ENCODE peak calls at places on chromosomes 13 and 19, in six cellular contexts. D is breast epithelium, W is SJCRH30, Q is PC-3, N is prostate gland, G is thoracic aorta. A is an unnamed sample.

GRCh38 chr13:112996671-112997091 is 27.7 kb downstream of the MCF2L start:
- DNase-seq in D (no peak), W (no peak), Q (no peak), N (no peak), G (no peak), A (no peak)

GRCh38 chr19:38183227-38183914 is 40.7 kb downstream of the DPF1 start:
- DNase-seq in D (no peak), W (no peak), Q (no peak), N (no peak), G (no peak), A (peak; percentile 36)

GRCh38 chr19:38361633-38362075 is 12.7 kb upstream of the PSMD8 start:
- DNase-seq in D (peak; percentile 75), W (peak; percentile 88), Q (peak; percentile 66), N (peak; percentile 78), G (no peak), A (peak; percentile 89)

GRCh38 chr13:58712191-58712590 is 1080.6 kb downstream of the PCDH17 start:
- DNase-seq in D (no peak), W (no peak), Q (no peak), N (no peak), G (no peak), A (no peak)

GRCh38 chr19:48630289-48631036 is 6.7 kb downstream of the DBP start:
- DNase-seq in D (no peak), W (no peak), Q (no peak), N (no peak), G (no peak), A (peak; percentile 94)

GRCh38 chr19:6239401-6239844 is 40.4 kb downstream of the MLLT1 start:
- DNase-seq in D (peak; percentile 48), W (no peak), Q (peak; percentile 61), N (no peak), G (no peak), A (no peak)

GRCh38 chr13:77969299-77969698 is 50.7 kb upstream of the EDNRB start:
- DNase-seq in D (no peak), W (no peak), Q (no peak), N (no peak), G (no peak), A (no peak)

GRCh38 chr13:112250788-112251445 is 125.2 kb upstream of the SPACA7 start:
- DNase-seq in D (no peak), W (no peak), Q (no peak), N (no peak), G (no peak), A (no peak)

GRCh38 chr13:26589754-26590153 is 32.3 kb downstream of the WASF3 start:
- DNase-seq in D (no peak), W (no peak), Q (no peak), N (no peak), G (no peak), A (no peak)

GRCh38 chr13:109276261-109276660 is 510.1 kb downstream of the IRS2 start:
- DNase-seq in D (no peak), W (no peak), Q (no peak), N (no peak), G (no peak), A (no peak)

GRCh38 chr19:8459520-8460260 is 14.9 kb downstream of the HNRNPM start:
- DNase-seq in D (no peak), W (no peak), Q (peak; percentile 84), N (no peak), G (no peak), A (no peak)

GRCh38 chr13:64855506-64855905 is 2374.6 kb downstream of the PCDH9 start:
- DNase-seq in D (no peak), W (peak; percentile 68), Q (no peak), N (no peak), G (no peak), A (peak; percentile 37)

GRCh38 chr13:24709186-24709913 is 29.1 kb downstream of the ATP12A start:
- DNase-seq in D (no peak), W (no peak), Q (no peak), N (no peak), G (no peak), A (no peak)

GRCh38 chr13:83248751-83249150 is 633.5 kb downstream of the SLITRK1 start:
- DNase-seq in D (peak; percentile 71), W (no peak), Q (no peak), N (no peak), G (no peak), A (peak; percentile 4)

GRCh38 chr19:43576479-43576878 is 878 bp downstream of the PINLYP start:
- DNase-seq in D (no peak), W (no peak), Q (no peak), N (no peak), G (no peak), A (no peak)

GRCh38 chr13:25085125-25085742 is 10.7 kb upstream of the PABPC3 start:
- DNase-seq in D (no peak), W (peak; percentile 69), Q (peak; percentile 63), N (peak; percentile 16), G (no peak), A (peak; percentile 72)

GRCh38 chr13:59343993-59344780 is 819.5 kb downstream of the DIAPH3 start:
- DNase-seq in D (no peak), W (peak; percentile 9), Q (no peak), N (no peak), G (no peak), A (peak; percentile 19)

GRCh38 chr13:42769650-42770049 is 11.7 kb upstream of the FAM216B start:
- DNase-seq in D (no peak), W (no peak), Q (peak; percentile 30), N (no peak), G (no peak), A (no peak)

GRCh38 chr19:49689133-49690072 is at the start of gene ADM5:
- DNase-seq in D (peak; percentile 50), W (no peak), Q (peak; percentile 83), N (peak; percentile 71), G (no peak), A (peak; percentile 52)

GRCh38 chr13:41960195-41960699 is 662 bp downstream of the VWA8 start:
- DNase-seq in D (no peak), W (no peak), Q (peak; percentile 9), N (no peak), G (no peak), A (peak; percentile 37)

GRCh38 chr19:16561382-16561781 is 10.8 kb downstream of the SLC35E1 start:
- DNase-seq in D (no peak), W (no peak), Q (no peak), N (no peak), G (no peak), A (no peak)

GRCh38 chr19:13849991-13850909 is 26.7 kb upstream of the NANOS3 start:
- DNase-seq in D (peak; percentile 79), W (peak; percentile 94), Q (peak; percentile 89), N (peak; percentile 77), G (no peak), A (peak; percentile 86)

GRCh38 chr19:56837492-56837891 is 3.0 kb downstream of the PEG3 start:
- DNase-seq in D (peak; percentile 70), W (peak; percentile 77), Q (peak; percentile 65), N (peak; percentile 63), G (peak; percentile 17), A (peak; percentile 83)

GRCh38 chr19:18309525-18310064 is 13.3 kb downstream of the LSM4 start:
- DNase-seq in D (no peak), W (no peak), Q (no peak), N (no peak), G (no peak), A (no peak)

GRCh38 chr19:18308948-18309325 is 13.9 kb downstream of the LSM4 start:
- DNase-seq in D (no peak), W (no peak), Q (no peak), N (no peak), G (no peak), A (no peak)

GRCh38 chr19:18310966-18311365 is 11.9 kb downstream of the LSM4 start:
- DNase-seq in D (no peak), W (no peak), Q (no peak), N (no peak), G (no peak), A (no peak)

GRCh38 chr19:18311495-18311894 is 11.4 kb downstream of the LSM4 start:
- DNase-seq in D (no peak), W (no peak), Q (no peak), N (no peak), G (no peak), A (no peak)

GRCh38 chr19:18310118-18310909 is 12.6 kb downstream of the LSM4 start:
- DNase-seq in D (no peak), W (no peak), Q (no peak), N (no peak), G (no peak), A (no peak)
- H3K36me3 ChIP-seq in D (no peaks in the 10 kb centered on the region), W (peaks cover 35% of the 10 kb centered on the region), Q (peaks cover 3% of the 10 kb centered on the region), N (peaks cover 18% of the 10 kb centered on the region), G (no peaks in the 10 kb centered on the region), A (peaks cover 51% of the 10 kb centered on the region)

GRCh38 chr19:58307736-58308135 is 2.6 kb downstream of the ERVK3-1 start:
- DNase-seq in D (no peak), W (no peak), Q (no peak), N (no peak), G (no peak), A (no peak)
- H3K36me3 ChIP-seq in D (no peaks in the 10 kb centered on the region), W (peaks cover 61% of the 10 kb centered on the region), Q (peaks cover 58% of the 10 kb centered on the region), N (no peaks in the 10 kb centered on the region), G (peaks cover 26% of the 10 kb centered on the region), A (peaks cover 42% of the 10 kb centered on the region)

DNA sequence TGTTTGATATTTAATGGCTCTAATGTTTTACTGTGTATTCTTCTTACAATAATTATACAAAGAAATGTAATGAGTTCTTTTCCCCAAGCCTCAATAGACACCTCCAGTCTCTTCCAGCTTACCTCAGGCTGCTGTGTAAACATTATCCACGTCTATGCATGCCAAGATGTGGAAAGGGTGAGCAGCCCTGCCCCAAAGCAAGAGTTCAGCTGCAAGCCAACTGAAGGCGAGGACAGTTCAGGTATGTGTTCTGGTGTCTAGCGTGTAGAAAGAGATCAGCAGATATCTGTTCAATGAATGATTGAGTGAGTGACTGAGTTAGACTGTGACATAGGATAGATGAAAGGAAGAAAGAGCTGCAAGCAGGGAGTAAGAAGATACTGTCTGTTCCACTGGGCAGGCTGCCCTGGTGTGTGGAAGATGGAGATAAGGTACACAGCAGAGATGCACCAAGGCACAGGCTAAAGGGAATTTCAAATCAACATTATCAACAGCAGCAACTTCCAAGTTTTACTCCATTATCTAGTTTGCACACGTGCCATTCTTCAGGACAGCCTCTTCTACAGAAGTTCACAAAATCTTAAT is 66.0 kb downstream of the LATS2 start:
- DNase-seq in D (no peak), W (no peak), Q (no peak), N (no peak), G (no peak), A (no peak)
- H3K36me3 ChIP-seq in D (no peaks in the 10 kb centered on the region), W (peaks cover 19% of the 10 kb centered on the region), Q (no peaks in the 10 kb centered on the region), N (peaks cover 7% of the 10 kb centered on the region), G (peaks cover 6% of the 10 kb centered on the region), A (no peaks in the 10 kb centered on the region)

DNA sequence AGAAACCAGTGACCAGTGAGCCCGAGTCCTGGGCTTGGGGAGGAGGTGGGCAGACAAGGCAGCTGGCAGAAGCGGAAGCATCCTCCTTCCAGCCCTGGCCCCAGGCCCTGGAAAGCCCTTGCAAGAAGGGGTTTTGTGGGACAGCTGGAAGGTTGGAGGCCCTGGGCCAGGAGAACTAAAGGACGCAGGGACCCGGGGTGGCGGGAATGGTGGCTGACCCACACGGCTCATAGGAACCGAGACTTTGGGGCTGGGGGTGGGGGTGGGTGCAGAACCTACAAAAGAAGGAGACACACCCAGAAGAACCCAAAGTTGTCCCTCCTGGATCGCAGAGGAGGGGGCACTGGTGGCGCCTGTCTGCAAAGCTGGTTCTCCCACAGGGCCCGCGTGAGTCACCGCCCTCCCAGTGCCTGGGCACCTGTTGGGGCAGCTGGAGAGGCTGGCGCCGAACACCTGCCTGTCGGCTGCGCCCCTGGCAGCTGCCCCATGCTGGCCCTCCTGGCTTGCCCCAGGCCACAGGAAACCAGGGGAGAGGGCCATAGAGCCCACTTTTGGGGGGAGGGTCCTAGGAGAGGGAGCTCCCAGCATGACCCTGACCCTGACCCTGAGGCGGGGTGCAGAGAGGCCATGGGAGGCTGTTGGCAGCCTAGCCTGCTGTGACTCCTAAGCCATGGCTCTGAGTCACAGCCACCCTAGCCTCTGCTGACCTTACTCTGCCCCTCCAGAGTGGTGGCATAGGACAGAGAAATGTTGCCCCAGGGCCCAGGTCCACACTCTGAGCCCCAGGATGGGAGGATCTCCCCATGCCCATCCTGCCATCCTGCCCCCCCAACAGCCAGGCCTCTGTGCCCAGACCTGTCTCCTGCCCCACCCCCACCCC is 768 bp downstream of the DMPK start:
- DNase-seq in D (peak; percentile 64), W (peak; percentile 90), Q (peak; percentile 71), N (peak; percentile 52), G (no peak), A (no peak)
- H3K36me3 ChIP-seq in D (peaks cover 10% of the 10 kb centered on the region), W (peaks cover 59% of the 10 kb centered on the region), Q (no peaks in the 10 kb centered on the region), N (peaks cover 17% of the 10 kb centered on the region), G (peaks cover 28% of the 10 kb centered on the region), A (peaks cover 38% of the 10 kb centered on the region)

A was measured in A673.